ENCODE peak calls at places on chromosome 1, in eight cellular contexts. M, G, B, I, W, E, X and R are unnamed samples.

GRCh38 chr1:48450505-48450904 is 21.5 kb downstream of the SPATA6 start:
- DNase-seq in M (no peak), G (no peak), B (no peak), I (no peak), W (peak), E (peak), X (no peak), R (no peak)

GRCh38 chr1:25799758-25800537 is at the start of gene SELENON:
- DNase-seq in M (peak), G (peak), B (no peak), I (peak), W (peak), E (no peak), X (no peak), R (peak)

GRCh38 chr1:23722652-23723051 is 20.6 kb upstream of the ELOA start:
- DNase-seq in M (no peak), G (no peak), B (no peak), I (no peak), W (no peak), E (no peak), X (no peak), R (no peak)

GRCh38 chr1:55519276-55519675 is 304.1 kb upstream of the USP24 start:
- DNase-seq in M (no peak), G (no peak), B (no peak), I (no peak), W (no peak), E (no peak), X (no peak), R (no peak)

GRCh38 chr1:245458234-245458633 is 303.4 kb downstream of the KIF26B start:
- DNase-seq in M (no peak), G (no peak), B (no peak), I (no peak), W (no peak), E (no peak), X (no peak), R (no peak)

GRCh38 chr1:223500560-223501425 is 107.6 kb downstream of the CCDC185 start:
- DNase-seq in M (no peak), G (no peak), B (peak), I (peak), W (peak), E (peak), X (no peak), R (no peak)

GRCh38 chr1:208106218-208106617 is 138.0 kb downstream of the PLXNA2 start:
- DNase-seq in M (no peak), G (no peak), B (no peak), I (no peak), W (no peak), E (no peak), X (no peak), R (no peak)

GRCh38 chr1:59018860-59019259 is 235.0 kb upstream of the JUN start:
- DNase-seq in M (no peak), G (no peak), B (no peak), I (no peak), W (no peak), E (no peak), X (no peak), R (no peak)

GRCh38 chr1:40984066-40984465 is 4.6 kb downstream of the CTPS1 start:
- DNase-seq in M (no peak), G (no peak), B (peak), I (no peak), W (no peak), E (peak), X (no peak), R (no peak)